ENCODE peak calls at places on chromosomes 6 and 20, in four cellular contexts. R is heart right ventricle, M is OCI-LY7, O is aorta. E is an unnamed sample. For H3K4me1 and H3K9me3, the result is how much of the 10 kb centered on the place peaks cover.

GRCh38 chr20:63082308-63082938 is 75.7 kb upstream of the BHLHE23 start:
- DNase-seq in O (peak), M (peak), R (peak), E (no peak)

GRCh38 chr6:121351911-121352310 is 17.6 kb upstream of the TBC1D32 start:
- DNase-seq in O (no peak), R (no peak), M (no peak), E (no peak)

GRCh38 chr6:144190593-144190992 is 40.3 kb downstream of the STX11 start:
- DNase-seq in R (no peak), O (peak), M (no peak), E (no peak)

GRCh38 chr6:157981395-157982296 is at the start of gene SYNJ2:
- DNase-seq in R (peak), M (no peak), O (peak), E (peak)

GRCh38 chr6:170286246-170286933 is 4.5 kb downstream of the DLL1 start:
- DNase-seq in O (no peak), R (peak), M (no peak), E (no peak)

GRCh38 chr6:34246563-34247391 is 2.0 kb downstream of the SMIM29 start:
- DNase-seq in R (peak), M (peak), O (no peak), E (no peak)

GRCh38 chr20:29497261-29497671 is 1760.2 kb upstream of the DEFB115 start:
- DNase-seq in M (no peak), R (peak), O (peak), E (no peak)

GRCh38 chr6:162058281-162058875 is 669.2 kb downstream of the PRKN start:
- DNase-seq in O (no peak), M (no peak), R (peak), E (no peak)

GRCh38 chr20:22449115-22449973 is 135.0 kb downstream of the FOXA2 start:
- DNase-seq in O (no peak), M (no peak), R (no peak), E (peak)

GRCh38 chr6:30835576-30835975 is 48.7 kb upstream of the DDR1 start:
- DNase-seq in M (no peak), R (no peak), O (no peak), E (no peak)

GRCh38 chr20:50438986-50439407 is 71.2 kb upstream of the PTPN1 start:
- DNase-seq in M (no peak), O (no peak), R (no peak), E (no peak)

GRCh38 chr6:34486106-34486740 is 20.3 kb downstream of the PACSIN1 start:
- DNase-seq in M (peak), R (no peak), O (no peak), E (no peak)

GRCh38 chr6:109192865-109193264 is 97.6 kb downstream of the CEP57L1 start:
- DNase-seq in O (no peak), R (no peak), M (no peak), E (no peak)

GRCh38 chr20:23159923-23160445 is 73.9 kb upstream of the CD93 start:
- DNase-seq in O (no peak), M (no peak), R (no peak), E (no peak)

GRCh38 chr6:56716229-56716628 is 73.5 kb upstream of the DST start:
- DNase-seq in M (no peak), O (no peak), R (no peak), E (no peak)

GRCh38 chr6:41036188-41036587 is 2.8 kb downstream of the UNC5CL start:
- DNase-seq in O (no peak), R (no peak), M (no peak), E (no peak)

GRCh38 chr6:81785340-81785739 is 32.9 kb upstream of the TENT5A start:
- DNase-seq in M (no peak), O (no peak), R (no peak), E (no peak)

GRCh38 chr20:3339571-3339970 is 67.9 kb downstream of the DNAAF9 start:
- DNase-seq in R (no peak), M (no peak), O (no peak), E (no peak)

GRCh38 chr6:31908791-31909190 is 6.9 kb upstream of the ZBTB12 start:
- DNase-seq in M (no peak), R (no peak), O (no peak), E (no peak)

GRCh38 chr6:13212096-13212495 is 116.2 kb downstream of the TBC1D7 start:
- DNase-seq in M (no peak), R (no peak), O (no peak), E (no peak)

GRCh38 chr6:15399651-15400470 is 154.0 kb downstream of the JARID2 start:
- DNase-seq in M (no peak), O (peak), R (peak), E (peak)

GRCh38 chr6:107539409-107539808 is 49.5 kb downstream of the SOBP start:
- DNase-seq in O (no peak), M (no peak), R (no peak), E (no peak)

GRCh38 chr6:26553264-26553738 is 15.1 kb downstream of the HMGN4 start:
- DNase-seq in R (peak), M (peak), O (peak), E (peak)

GRCh38 chr6:158092806-158093205 is 75.3 kb downstream of the SERAC1 start:
- DNase-seq in M (no peak), O (no peak), R (no peak), E (no peak)

GRCh38 chr6:46502486-46503119 is 11.4 kb upstream of the RCAN2 start:
- DNase-seq in O (no peak), R (no peak), M (no peak), E (no peak)

GRCh38 chr6:30202366-30202765 is 10.8 kb downstream of the TRIM26 start:
- DNase-seq in O (no peak), R (no peak), M (no peak), E (no peak)

GRCh38 chr6:81049425-81050042 is 702.9 kb downstream of the TENT5A start:
- DNase-seq in O (no peak), R (no peak), M (no peak), E (no peak)

GRCh38 chr6:166866839-166867637 is 89.3 kb downstream of the RNASET2 start:
- DNase-seq in O (no peak), R (no peak), M (no peak), E (no peak)

GRCh38 chr20:37933797-37934633 is 31.1 kb downstream of the VSTM2L start:
- DNase-seq in R (no peak), M (no peak), O (no peak), E (no peak)

GRCh38 chr20:8389381-8390368 is 257.6 kb downstream of the PLCB1 start:
- DNase-seq in R (no peak), M (peak), O (no peak), E (no peak)

GRCh38 chr20:8386991-8387390 is 254.9 kb downstream of the PLCB1 start:
- DNase-seq in R (no peak), M (no peak), O (no peak), E (no peak)

GRCh38 chr20:8388707-8389106 is 256.6 kb downstream of the PLCB1 start:
- DNase-seq in O (no peak), R (no peak), M (no peak), E (no peak)

GRCh38 chr20:8388146-8388545 is 256.1 kb downstream of the PLCB1 start:
- DNase-seq in R (no peak), M (no peak), O (no peak), E (no peak)

DNA sequence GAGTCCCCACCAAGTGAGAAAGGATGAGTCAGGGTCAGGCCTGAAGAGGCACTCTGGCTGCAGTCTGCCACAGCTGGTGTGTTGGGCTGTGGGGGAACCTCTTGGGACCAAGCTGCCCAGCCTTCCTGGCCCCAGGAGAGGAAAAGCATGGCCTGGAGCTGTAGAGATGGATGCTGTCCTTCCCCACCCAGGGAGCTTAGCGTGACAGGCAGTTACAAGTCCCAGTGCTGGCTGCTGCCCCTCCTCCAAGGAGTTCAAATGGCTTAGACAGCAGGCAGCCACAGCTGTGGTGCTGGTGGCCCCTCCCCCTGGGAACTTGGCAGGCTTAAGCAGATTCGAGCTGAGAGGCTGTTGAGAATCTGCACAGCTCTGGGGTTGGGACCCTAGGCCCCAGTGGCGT is 253.2 kb downstream of the PLCB1 start:
- DNase-seq in R (peak), O (no peak), M (peak), E (no peak)
- H3K4me1 ChIP-seq in R (under half), O (under half), M (under half), E (under half)

GRCh38 chr20:24289737-24290481 is 179.5 kb upstream of the SYNDIG1 start:
- DNase-seq in O (no peak), M (no peak), R (no peak), E (no peak)
- H3K9me3 ChIP-seq in O (under half), M (under half), R (under half), E (under half)

GRCh38 chr6:84671188-84671587 is 93.2 kb downstream of the TBX18 start:
- DNase-seq in O (no peak), M (no peak), R (no peak), E (no peak)
- H3K4me1 ChIP-seq in O (under half), M (under half), R (under half), E (under half)

GRCh38 chr6:28541996-28542395 is 16.3 kb downstream of the GPX5 start:
- DNase-seq in O (no peak), R (no peak), M (no peak), E (no peak)

GRCh38 chr6:28542440-28543293 is 17.0 kb downstream of the GPX5 start:
- DNase-seq in O (no peak), M (peak), R (no peak), E (peak)

GRCh38 chr6:28545955-28546354 is 20.3 kb downstream of the GPX5 start:
- DNase-seq in O (no peak), M (no peak), R (no peak), E (no peak)

GRCh38 chr6:28543671-28544131 is 18.0 kb downstream of the GPX5 start:
- DNase-seq in M (no peak), R (no peak), O (no peak), E (no peak)

DNA sequence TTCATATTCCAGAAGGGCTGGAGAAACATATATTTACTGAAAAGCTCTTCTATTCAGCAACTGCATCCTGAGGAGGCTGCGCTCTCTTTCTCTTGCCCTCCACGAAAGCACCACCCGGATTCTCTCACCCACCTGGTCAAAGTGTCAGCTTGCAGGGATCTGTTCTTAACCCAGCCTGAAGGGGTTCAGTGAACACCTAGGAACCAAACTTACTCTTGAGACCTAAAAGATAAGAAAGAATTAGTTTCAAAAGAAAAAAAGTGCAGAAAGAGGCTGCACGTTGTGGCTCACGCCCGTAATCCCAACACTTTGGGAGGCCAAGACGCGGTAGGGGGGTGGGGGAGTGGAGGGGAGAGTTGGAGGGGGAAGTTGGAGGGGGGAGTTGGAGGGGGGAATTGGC is 18.5 kb downstream of the GPX5 start:
- DNase-seq in M (no peak), O (no peak), R (no peak), E (no peak)
- H3K9me3 ChIP-seq in M (under half), O (under half), R (under half), E (under half)

GRCh38 chr6:10401004-10401536 is 13.8 kb downstream of the TFAP2A start:
- DNase-seq in M (no peak), O (no peak), R (no peak), E (no peak)

GRCh38 chr6:10401632-10402223 is 13.1 kb downstream of the TFAP2A start:
- DNase-seq in O (no peak), R (no peak), M (no peak), E (no peak)

GRCh38 chr6:10399451-10399850 is 15.4 kb downstream of the TFAP2A start:
- DNase-seq in M (no peak), R (no peak), O (no peak), E (no peak)

GRCh38 chr6:10398439-10399218 is 16.2 kb downstream of the TFAP2A start:
- DNase-seq in O (no peak), R (no peak), M (no peak), E (no peak)

GRCh38 chr6:10400330-10400729 is 14.5 kb downstream of the TFAP2A start:
- DNase-seq in O (no peak), R (no peak), M (no peak), E (no peak)
- H3K4me1 ChIP-seq in O (under half), R (under half), M (under half), E (under half)

GRCh38 chr6:124679392-124679791 is 282.8 kb upstream of the RNF217 start:
- DNase-seq in R (no peak), O (no peak), M (no peak), E (no peak)
- H3K9me3 ChIP-seq in R (under half), O (under half), M (under half), E (under half)

E was measured in lung.